ENCODE peak calls at places on chromosome 17, in four cellular contexts. One of them, this sample, is unnamed. For H3K36me3, the result is how much of the 10 kb centered on the place peaks cover.

GRCh38 chr17:79913451-79913850 is 74.2 kb upstream of the CBX4 start:
- DNase-seq in stomach: no peak
- DNase-seq in ascending aorta: no peak
- DNase-seq in esophagus squamous epithelium: no peak
- DNase-seq in this sample: no peak

GRCh38 chr17:79372470-79373238 is 238.2 kb downstream of the RBFOX3 start:
- DNase-seq in stomach: no peak
- DNase-seq in esophagus squamous epithelium: no peak
- DNase-seq in ascending aorta: no peak
- DNase-seq in this sample: no peak

GRCh38 chr17:48995871-48996695 is 1.1 kb upstream of the IGF2BP1 start:
- DNase-seq in esophagus squamous epithelium: no peak
- DNase-seq in stomach: no peak
- DNase-seq in ascending aorta: no peak
- DNase-seq in this sample: no peak

GRCh38 chr17:38585056-38585804 is 20.5 kb downstream of the SRCIN1 start:
- DNase-seq in stomach: no peak
- DNase-seq in ascending aorta: no peak
- DNase-seq in esophagus squamous epithelium: no peak
- DNase-seq in this sample: no peak

GRCh38 chr17:62821213-62822079 is 13.3 kb upstream of the MARCHF10 start:
- DNase-seq in esophagus squamous epithelium: no peak
- DNase-seq in ascending aorta: no peak
- DNase-seq in stomach: no peak
- DNase-seq in this sample: no peak

GRCh38 chr17:44757045-44757917 is 1.5 kb upstream of the ADAM11 start:
- DNase-seq in ascending aorta: no peak
- DNase-seq in esophagus squamous epithelium: no peak
- DNase-seq in stomach: no peak
- DNase-seq in this sample: no peak

GRCh38 chr17:45857977-45858708 is 13.5 kb downstream of the SPPL2C start:
- DNase-seq in stomach: no peak
- DNase-seq in esophagus squamous epithelium: no peak
- DNase-seq in ascending aorta: no peak
- DNase-seq in this sample: no peak

GRCh38 chr17:77865109-77865611 is 93.3 kb upstream of the TNRC6C start:
- DNase-seq in ascending aorta: no peak
- DNase-seq in esophagus squamous epithelium: no peak
- DNase-seq in stomach: no peak
- DNase-seq in this sample: no peak

GRCh38 chr17:38571833-38572274 is 33.9 kb downstream of the SRCIN1 start:
- DNase-seq in ascending aorta: no peak
- DNase-seq in esophagus squamous epithelium: no peak
- DNase-seq in stomach: no peak
- DNase-seq in this sample: no peak

GRCh38 chr17:77887464-77888241 is 70.8 kb upstream of the TNRC6C start:
- DNase-seq in stomach: peak
- DNase-seq in ascending aorta: peak
- DNase-seq in esophagus squamous epithelium: no peak
- DNase-seq in this sample: peak

GRCh38 chr17:35345445-35345925 is 27.9 kb downstream of the SLFN11 start:
- DNase-seq in stomach: no peak
- DNase-seq in esophagus squamous epithelium: no peak
- DNase-seq in ascending aorta: no peak
- DNase-seq in this sample: no peak

GRCh38 chr17:73591278-73592078 is 52.8 kb downstream of the SDK2 start:
- DNase-seq in stomach: no peak
- DNase-seq in ascending aorta: no peak
- DNase-seq in esophagus squamous epithelium: no peak
- DNase-seq in this sample: no peak

DNA sequence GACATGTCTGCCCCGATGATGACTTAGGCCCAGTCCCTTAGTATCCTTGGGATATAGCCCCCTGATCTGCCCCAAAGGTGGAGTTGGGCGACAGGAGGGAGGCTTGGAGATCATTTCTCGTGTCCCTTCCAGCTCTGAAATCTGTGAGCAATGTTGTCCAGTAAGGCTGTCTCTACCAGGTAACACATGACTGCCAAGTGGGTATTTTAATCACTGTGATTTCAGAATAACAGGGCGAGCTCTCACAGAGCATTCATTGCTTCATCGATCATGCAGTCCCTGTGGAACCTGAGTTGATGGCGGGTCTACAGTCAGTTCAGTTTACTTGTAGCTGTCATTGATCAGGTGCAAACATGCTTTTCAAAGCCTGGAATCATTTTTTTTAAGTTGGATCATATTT is 39.2 kb downstream of the KSR1 start:
- DNase-seq in stomach: no peak
- DNase-seq in ascending aorta: no peak
- DNase-seq in esophagus squamous epithelium: no peak
- DNase-seq in this sample: no peak
- H3K4me3 ChIP-seq in stomach: no peak
- H3K4me3 ChIP-seq in ascending aorta: no peak
- H3K4me3 ChIP-seq in esophagus squamous epithelium: peak
- H3K4me3 ChIP-seq in this sample: no peak

DNA sequence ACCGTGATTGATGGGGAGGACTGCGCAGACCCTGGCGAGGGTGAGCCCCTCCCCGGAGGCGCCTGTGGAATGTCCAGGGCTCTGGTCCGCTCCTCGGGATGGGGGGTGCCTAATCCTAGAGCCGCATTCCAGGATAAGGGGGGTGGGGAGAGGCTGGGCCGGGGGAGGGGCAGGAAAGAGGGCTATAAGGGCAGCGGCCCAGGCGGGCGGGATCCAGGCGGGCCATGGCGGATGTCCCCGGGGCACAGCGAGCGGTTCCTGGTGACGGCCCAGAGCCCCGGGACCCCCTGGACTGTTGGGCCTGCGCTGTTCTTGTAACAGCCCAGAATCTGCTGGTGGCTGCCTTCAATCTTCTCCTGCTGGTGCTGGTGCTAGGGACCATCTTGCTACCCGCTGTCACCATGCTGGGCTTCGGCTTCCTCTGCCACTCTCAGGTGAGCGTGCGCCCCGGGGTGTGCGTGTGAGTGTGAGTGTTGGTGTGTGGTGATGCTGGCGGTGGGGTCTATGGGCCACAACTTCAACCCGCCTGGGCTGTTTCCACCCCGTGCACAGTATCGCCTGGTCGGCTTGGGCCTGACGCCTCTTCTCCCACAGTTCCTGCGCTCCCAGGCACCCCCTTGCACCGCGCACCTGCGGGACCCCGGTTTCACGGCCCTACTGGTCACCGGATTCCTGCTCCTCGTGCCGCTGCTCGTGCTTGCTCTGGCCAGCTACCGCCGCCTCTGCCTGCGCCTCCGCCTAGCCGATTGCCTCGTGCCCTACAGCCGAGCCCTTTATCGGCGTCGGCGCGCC is at the start of gene TMEM88:
- DNase-seq in stomach: no peak
- DNase-seq in ascending aorta: no peak
- DNase-seq in esophagus squamous epithelium: no peak
- DNase-seq in this sample: no peak
- H3K27ac ChIP-seq in stomach: peak
- H3K27ac ChIP-seq in ascending aorta: peak
- H3K27ac ChIP-seq in esophagus squamous epithelium: peak
- H3K27ac ChIP-seq in this sample: peak

DNA sequence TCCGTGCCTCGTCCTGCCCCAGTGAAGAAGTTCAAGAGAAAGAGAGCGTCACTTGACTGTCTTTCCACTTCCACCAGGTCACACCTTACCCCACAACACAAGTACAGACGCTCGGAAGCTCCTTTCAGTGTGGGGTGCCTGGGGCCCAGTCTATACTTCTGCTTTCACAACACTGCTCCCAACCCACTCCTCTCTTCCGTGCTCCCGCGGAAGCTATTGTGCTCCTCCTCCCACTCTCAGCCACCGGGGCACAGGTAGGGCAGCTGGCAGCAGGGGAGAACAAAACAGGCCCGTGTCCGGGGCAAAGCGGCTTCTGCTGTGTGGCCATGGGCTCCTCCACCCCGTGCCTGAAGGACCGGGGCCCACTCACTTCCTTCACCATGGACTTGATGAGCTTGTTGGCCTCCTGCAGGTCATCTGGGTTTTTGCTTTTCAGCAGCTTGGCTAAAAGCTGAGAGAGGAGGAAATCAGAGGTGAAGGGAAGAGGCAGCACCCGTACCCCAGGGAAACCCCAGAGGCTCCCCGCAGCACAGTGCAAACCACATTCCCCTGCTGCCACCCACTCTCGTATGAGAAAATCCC is 18.9 kb downstream of the GGA3 start:
- DNase-seq in esophagus squamous epithelium: no peak
- DNase-seq in ascending aorta: no peak
- DNase-seq in stomach: no peak
- DNase-seq in this sample: no peak
- H3K36me3 ChIP-seq in esophagus squamous epithelium: half or more
- H3K36me3 ChIP-seq in ascending aorta: half or more
- H3K36me3 ChIP-seq in stomach: half or more
- H3K36me3 ChIP-seq in this sample: half or more

GRCh38 chr17:4968916-4969550 is 1.4 kb upstream of the SPAG7 start:
- DNase-seq in stomach: no peak
- DNase-seq in esophagus squamous epithelium: no peak
- DNase-seq in ascending aorta: no peak
- DNase-seq in this sample: no peak

GRCh38 chr17:4969551-4970231 is 2.1 kb upstream of the SPAG7 start:
- DNase-seq in stomach: no peak
- DNase-seq in esophagus squamous epithelium: no peak
- DNase-seq in ascending aorta: no peak
- DNase-seq in this sample: no peak

GRCh38 chr17:4971826-4972225 is 4.2 kb upstream of the SPAG7 start:
- DNase-seq in ascending aorta: no peak
- DNase-seq in esophagus squamous epithelium: no peak
- DNase-seq in stomach: no peak
- DNase-seq in this sample: no peak

GRCh38 chr17:4968166-4968915 is 724 bp upstream of the SPAG7 start:
- DNase-seq in esophagus squamous epithelium: no peak
- DNase-seq in stomach: no peak
- DNase-seq in ascending aorta: no peak
- DNase-seq in this sample: no peak

DNA sequence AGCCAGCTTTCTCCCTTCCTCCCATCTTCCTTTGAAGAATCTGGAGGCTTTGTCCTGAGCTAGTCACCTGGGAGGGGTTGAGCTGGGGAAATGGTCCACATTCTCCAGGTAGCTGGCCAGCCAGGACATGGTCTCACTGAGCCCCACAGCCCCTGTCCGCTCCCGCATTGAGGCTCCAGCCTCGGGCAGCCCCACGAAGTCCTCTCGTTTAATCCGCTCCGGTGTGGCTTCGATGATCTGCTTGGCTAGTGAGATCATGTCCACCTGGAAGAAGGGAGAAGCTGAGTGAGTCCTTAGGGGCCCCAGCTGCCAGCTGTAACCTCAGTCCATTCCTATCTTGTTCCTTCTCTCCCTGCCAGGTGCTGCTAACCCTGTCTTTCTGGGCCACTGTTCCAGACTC is 2.7 kb upstream of the SPAG7 start:
- DNase-seq in ascending aorta: no peak
- DNase-seq in stomach: no peak
- DNase-seq in esophagus squamous epithelium: no peak
- DNase-seq in this sample: no peak
- H3K4me3 ChIP-seq in ascending aorta: no peak
- H3K4me3 ChIP-seq in stomach: no peak
- H3K4me3 ChIP-seq in esophagus squamous epithelium: no peak
- H3K4me3 ChIP-seq in this sample: no peak

DNA sequence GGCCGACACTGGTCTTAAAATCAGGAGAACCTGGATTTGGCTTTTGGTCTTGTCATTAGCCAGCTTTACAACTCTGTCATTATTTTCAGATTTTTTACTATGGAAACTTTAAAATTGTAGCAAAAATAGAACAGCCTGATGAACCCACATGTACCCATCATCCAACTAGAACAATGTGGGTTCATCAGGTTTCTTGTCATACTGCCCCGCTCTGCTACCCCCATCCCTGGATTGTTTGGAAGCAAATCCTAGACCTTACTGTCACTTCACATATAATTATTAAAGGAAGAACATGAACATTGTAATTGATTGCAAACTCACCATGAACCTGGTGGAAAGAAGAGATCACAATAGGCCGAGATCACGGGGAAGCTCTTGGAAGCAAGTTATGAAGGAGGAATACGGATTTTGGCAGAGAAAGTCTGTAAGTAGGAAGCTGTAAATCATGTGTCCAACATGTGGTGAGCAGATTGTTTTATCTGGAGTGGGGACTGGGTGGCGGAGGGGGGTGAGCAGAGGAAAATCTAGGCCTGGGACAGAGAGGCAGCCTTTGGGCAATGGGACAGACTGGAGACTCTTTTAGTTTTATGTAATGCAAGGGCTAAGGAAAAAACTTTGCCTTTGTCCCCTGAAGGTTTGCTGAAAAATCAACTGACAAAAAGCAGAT is 67.0 kb downstream of the PITPNC1 start:
- DNase-seq in esophagus squamous epithelium: no peak
- DNase-seq in stomach: no peak
- DNase-seq in ascending aorta: no peak
- DNase-seq in this sample: no peak
- H3K27ac ChIP-seq in esophagus squamous epithelium: peak
- H3K27ac ChIP-seq in stomach: no peak
- H3K27ac ChIP-seq in ascending aorta: peak
- H3K27ac ChIP-seq in this sample: no peak

This sample was measured in tibial artery.